ENCODE peak calls at places on chromosomes 5 and 9, in six cellular contexts. One of them, this sample, is unnamed.
A peak's percentile ranks its signal among the peaks of the same experiment; 100 is the strongest.

GRCh38 chr5:14153932-14154646 is 10.9 kb downstream of the TRIO start:
- DNase-seq in GM19239: no peak
- DNase-seq in H4: peak; percentile 83
- DNase-seq in A172: peak; percentile 87
- DNase-seq in C1 segment of cervical spinal cord: no peak
- DNase-seq in astrocyte of the cerebellum: peak; percentile 72
- DNase-seq in this sample: no peak

GRCh38 chr5:3325811-3326568 is 269.6 kb upstream of the IRX1 start:
- DNase-seq in GM19239: no peak
- DNase-seq in C1 segment of cervical spinal cord: no peak
- DNase-seq in A172: no peak
- DNase-seq in H4: no peak
- DNase-seq in astrocyte of the cerebellum: no peak
- DNase-seq in this sample: no peak

GRCh38 chr5:119426059-119426458 is 26.2 kb upstream of the HSD17B4 start:
- DNase-seq in A172: no peak
- DNase-seq in C1 segment of cervical spinal cord: no peak
- DNase-seq in astrocyte of the cerebellum: no peak
- DNase-seq in H4: no peak
- DNase-seq in GM19239: no peak
- DNase-seq in this sample: no peak

GRCh38 chr5:147822686-147823491 is 8.6 kb downstream of the SPINK1 start:
- DNase-seq in astrocyte of the cerebellum: peak; percentile 72
- DNase-seq in H4: peak; percentile 74
- DNase-seq in C1 segment of cervical spinal cord: no peak
- DNase-seq in A172: peak; percentile 80
- DNase-seq in GM19239: no peak
- DNase-seq in this sample: peak; percentile 57

GRCh38 chr9:1962036-1962535 is 53.1 kb upstream of the SMARCA2 start:
- DNase-seq in H4: no peak
- DNase-seq in A172: no peak
- DNase-seq in astrocyte of the cerebellum: no peak
- DNase-seq in GM19239: no peak
- DNase-seq in C1 segment of cervical spinal cord: no peak
- DNase-seq in this sample: no peak

GRCh38 chr9:136947955-136948510 is 3.0 kb downstream of the C8G start:
- DNase-seq in H4: no peak
- DNase-seq in A172: peak; percentile 69
- DNase-seq in astrocyte of the cerebellum: no peak
- DNase-seq in C1 segment of cervical spinal cord: no peak
- DNase-seq in GM19239: no peak
- DNase-seq in this sample: peak; percentile 78

GRCh38 chr5:145981612-145982571 is 45.5 kb downstream of the SH3RF2 start:
- DNase-seq in GM19239: no peak
- DNase-seq in A172: no peak
- DNase-seq in H4: no peak
- DNase-seq in C1 segment of cervical spinal cord: no peak
- DNase-seq in astrocyte of the cerebellum: no peak
- DNase-seq in this sample: no peak

GRCh38 chr5:172766287-172767104 is 4.5 kb downstream of the DUSP1 start:
- DNase-seq in A172: peak; percentile 47
- DNase-seq in GM19239: no peak
- DNase-seq in H4: no peak
- DNase-seq in astrocyte of the cerebellum: peak; percentile 87
- DNase-seq in C1 segment of cervical spinal cord: no peak
- DNase-seq in this sample: peak; percentile 71

GRCh38 chr9:28166179-28166578 is 592.9 kb upstream of the C9orf72 start:
- DNase-seq in GM19239: no peak
- DNase-seq in H4: peak; percentile 4
- DNase-seq in C1 segment of cervical spinal cord: no peak
- DNase-seq in A172: no peak
- DNase-seq in astrocyte of the cerebellum: no peak
- DNase-seq in this sample: no peak

GRCh38 chr5:152066760-152067159 is 142.1 kb upstream of the GLRA1 start:
- DNase-seq in H4: no peak
- DNase-seq in astrocyte of the cerebellum: no peak
- DNase-seq in GM19239: no peak
- DNase-seq in C1 segment of cervical spinal cord: no peak
- DNase-seq in A172: no peak
- DNase-seq in this sample: no peak

GRCh38 chr9:84917366-84918063 is 248.0 kb downstream of the NTRK2 start:
- DNase-seq in C1 segment of cervical spinal cord: no peak
- DNase-seq in A172: no peak
- DNase-seq in GM19239: no peak
- DNase-seq in astrocyte of the cerebellum: no peak
- DNase-seq in H4: no peak
- DNase-seq in this sample: peak; percentile 46

GRCh38 chr5:115461506-115462290 is 82.9 kb downstream of the FEM1C start:
- DNase-seq in A172: peak; percentile 94
- DNase-seq in H4: no peak
- DNase-seq in C1 segment of cervical spinal cord: no peak
- DNase-seq in astrocyte of the cerebellum: peak; percentile 55
- DNase-seq in GM19239: no peak
- DNase-seq in this sample: no peak

GRCh38 chr5:160271396-160271795 is 41.0 kb downstream of the CCNJL start:
- DNase-seq in C1 segment of cervical spinal cord: no peak
- DNase-seq in H4: no peak
- DNase-seq in A172: no peak
- DNase-seq in GM19239: peak; percentile 29
- DNase-seq in astrocyte of the cerebellum: no peak
- DNase-seq in this sample: no peak

GRCh38 chr9:13450723-13451122 is 171.2 kb upstream of the MPDZ start:
- DNase-seq in A172: no peak
- DNase-seq in C1 segment of cervical spinal cord: no peak
- DNase-seq in H4: peak; percentile 4
- DNase-seq in astrocyte of the cerebellum: peak; percentile 68
- DNase-seq in GM19239: no peak
- DNase-seq in this sample: no peak

GRCh38 chr9:129343697-129344375 is 165.8 kb upstream of the IER5L start:
- DNase-seq in C1 segment of cervical spinal cord: no peak
- DNase-seq in GM19239: no peak
- DNase-seq in A172: no peak
- DNase-seq in astrocyte of the cerebellum: no peak
- DNase-seq in H4: no peak
- DNase-seq in this sample: peak; percentile 65

This sample was measured in head of caudate nucleus.